ENCODE peak calls at places on chromosomes 6 and 20, in six cellular contexts. One of them, this sample, is unnamed.

GRCh38 chr6:2209226-2209809 is 36.1 kb downstream of the GMDS start:
- DNase-seq in transverse colon: peak; percentile 77
- DNase-seq in esophagus squamous epithelium: no peak
- DNase-seq in uterus: no peak
- DNase-seq in IMR-90: peak; percentile 30
- DNase-seq in breast epithelium: peak; percentile 28
- DNase-seq in this sample: no peak

GRCh38 chr20:57787969-57788781 is 78.4 kb upstream of the PMEPA1 start:
- DNase-seq in transverse colon: no peak
- DNase-seq in esophagus squamous epithelium: no peak
- DNase-seq in uterus: no peak
- DNase-seq in IMR-90: no peak
- DNase-seq in breast epithelium: no peak
- DNase-seq in this sample: peak; percentile 68

GRCh38 chr20:2967841-2968240 is 75.6 kb upstream of the GNRH2 start:
- DNase-seq in transverse colon: no peak
- DNase-seq in esophagus squamous epithelium: no peak
- DNase-seq in uterus: no peak
- DNase-seq in IMR-90: no peak
- DNase-seq in breast epithelium: no peak
- DNase-seq in this sample: no peak

GRCh38 chr6:112010328-112010727 is 43.6 kb upstream of the CCN6 start:
- DNase-seq in transverse colon: no peak
- DNase-seq in esophagus squamous epithelium: no peak
- DNase-seq in uterus: no peak
- DNase-seq in IMR-90: no peak
- DNase-seq in breast epithelium: no peak
- DNase-seq in this sample: no peak

GRCh38 chr20:44104807-44105517 is 82.0 kb downstream of the JPH2 start:
- DNase-seq in transverse colon: no peak
- DNase-seq in esophagus squamous epithelium: no peak
- DNase-seq in uterus: peak; percentile 15
- DNase-seq in IMR-90: peak; percentile 84
- DNase-seq in breast epithelium: no peak
- DNase-seq in this sample: peak; percentile 26

GRCh38 chr6:20631525-20631924 is 97.3 kb downstream of the CDKAL1 start:
- DNase-seq in transverse colon: no peak
- DNase-seq in esophagus squamous epithelium: no peak
- DNase-seq in uterus: no peak
- DNase-seq in IMR-90: no peak
- DNase-seq in breast epithelium: no peak
- DNase-seq in this sample: no peak

GRCh38 chr6:86306210-86306609 is 631.1 kb upstream of the HTR1E start:
- DNase-seq in transverse colon: no peak
- DNase-seq in esophagus squamous epithelium: no peak
- DNase-seq in uterus: no peak
- DNase-seq in IMR-90: no peak
- DNase-seq in breast epithelium: no peak
- DNase-seq in this sample: no peak

GRCh38 chr20:55740076-55740475 is 265.2 kb downstream of the CBLN4 start:
- DNase-seq in transverse colon: no peak
- DNase-seq in esophagus squamous epithelium: no peak
- DNase-seq in uterus: no peak
- DNase-seq in IMR-90: no peak
- DNase-seq in breast epithelium: no peak
- DNase-seq in this sample: no peak

GRCh38 chr6:75103411-75103810 is 102.4 kb downstream of the COL12A1 start:
- DNase-seq in transverse colon: no peak
- DNase-seq in esophagus squamous epithelium: no peak
- DNase-seq in uterus: no peak
- DNase-seq in IMR-90: no peak
- DNase-seq in breast epithelium: no peak
- DNase-seq in this sample: no peak

GRCh38 chr6:90914312-90914711 is 327.4 kb upstream of the MAP3K7 start:
- DNase-seq in transverse colon: no peak
- DNase-seq in esophagus squamous epithelium: no peak
- DNase-seq in uterus: no peak
- DNase-seq in IMR-90: no peak
- DNase-seq in breast epithelium: no peak
- DNase-seq in this sample: no peak

GRCh38 chr20:21090112-21090737 is 15.9 kb downstream of the LINC00237 start:
- DNase-seq in transverse colon: no peak
- DNase-seq in esophagus squamous epithelium: no peak
- DNase-seq in uterus: no peak
- DNase-seq in IMR-90: no peak
- DNase-seq in breast epithelium: no peak
- DNase-seq in this sample: no peak

GRCh38 chr6:129609635-129610034 is 100.3 kb downstream of the ARHGAP18 start:
- DNase-seq in transverse colon: no peak
- DNase-seq in esophagus squamous epithelium: no peak
- DNase-seq in uterus: no peak
- DNase-seq in IMR-90: no peak
- DNase-seq in breast epithelium: no peak
- DNase-seq in this sample: no peak

GRCh38 chr6:33958208-33958862 is 154.5 kb upstream of the MLN start:
- DNase-seq in transverse colon: no peak
- DNase-seq in esophagus squamous epithelium: no peak
- DNase-seq in uterus: no peak
- DNase-seq in IMR-90: no peak
- DNase-seq in breast epithelium: no peak
- DNase-seq in this sample: no peak

GRCh38 chr20:52056203-52057062 is 135.1 kb downstream of the ZFP64 start:
- DNase-seq in transverse colon: no peak
- DNase-seq in esophagus squamous epithelium: no peak
- DNase-seq in uterus: no peak
- DNase-seq in IMR-90: peak; percentile 95
- DNase-seq in breast epithelium: no peak
- DNase-seq in this sample: no peak

GRCh38 chr6:138692058-138692977 is 81.3 kb upstream of the CCDC28A start:
- DNase-seq in transverse colon: peak; percentile 76
- DNase-seq in esophagus squamous epithelium: no peak
- DNase-seq in uterus: peak; percentile 68
- DNase-seq in IMR-90: peak; percentile 50
- DNase-seq in breast epithelium: peak; percentile 41
- DNase-seq in this sample: peak; percentile 94

GRCh38 chr6:38225766-38226165 is 406.2 kb downstream of the ZFAND3 start:
- DNase-seq in transverse colon: no peak
- DNase-seq in esophagus squamous epithelium: no peak
- DNase-seq in uterus: no peak
- DNase-seq in IMR-90: no peak
- DNase-seq in breast epithelium: no peak
- DNase-seq in this sample: no peak

GRCh38 chr20:9995514-9996272 is 39.1 kb upstream of the ANKEF1 start:
- DNase-seq in transverse colon: no peak
- DNase-seq in esophagus squamous epithelium: no peak
- DNase-seq in uterus: no peak
- DNase-seq in IMR-90: no peak
- DNase-seq in breast epithelium: no peak
- DNase-seq in this sample: no peak

GRCh38 chr20:57408131-57408530 is 16.9 kb downstream of the RBM38 start:
- DNase-seq in transverse colon: no peak
- DNase-seq in esophagus squamous epithelium: no peak
- DNase-seq in uterus: no peak
- DNase-seq in IMR-90: peak; percentile 39
- DNase-seq in breast epithelium: no peak
- DNase-seq in this sample: no peak

GRCh38 chr6:54595844-54596243 is 250.7 kb upstream of the FAM83B start:
- DNase-seq in transverse colon: no peak
- DNase-seq in esophagus squamous epithelium: no peak
- DNase-seq in uterus: no peak
- DNase-seq in IMR-90: peak; percentile 79
- DNase-seq in breast epithelium: no peak
- DNase-seq in this sample: no peak

GRCh38 chr6:138426500-138427123 is 22.6 kb downstream of the HEBP2 start:
- DNase-seq in transverse colon: no peak
- DNase-seq in esophagus squamous epithelium: no peak
- DNase-seq in uterus: no peak
- DNase-seq in IMR-90: no peak
- DNase-seq in breast epithelium: no peak
- DNase-seq in this sample: no peak

GRCh38 chr20:57657537-57658446 is 37.6 kb upstream of the ZBP1 start:
- DNase-seq in transverse colon: peak; percentile 72
- DNase-seq in esophagus squamous epithelium: no peak
- DNase-seq in uterus: peak; percentile 32
- DNase-seq in IMR-90: no peak
- DNase-seq in breast epithelium: peak; percentile 84
- DNase-seq in this sample: peak; percentile 65

GRCh38 chr20:51631953-51632352 is 89.4 kb upstream of the NFATC2 start:
- DNase-seq in transverse colon: no peak
- DNase-seq in esophagus squamous epithelium: no peak
- DNase-seq in uterus: no peak
- DNase-seq in IMR-90: no peak
- DNase-seq in breast epithelium: no peak
- DNase-seq in this sample: no peak

GRCh38 chr6:162706236-162706635 is 21.3 kb downstream of the PRKN start:
- DNase-seq in transverse colon: peak; percentile 27
- DNase-seq in esophagus squamous epithelium: no peak
- DNase-seq in uterus: peak; percentile 71
- DNase-seq in IMR-90: no peak
- DNase-seq in breast epithelium: peak; percentile 19
- DNase-seq in this sample: peak; percentile 39

GRCh38 chr6:164057876-164058275 is 643.4 kb downstream of the QKI start:
- DNase-seq in transverse colon: no peak
- DNase-seq in esophagus squamous epithelium: no peak
- DNase-seq in uterus: no peak
- DNase-seq in IMR-90: no peak
- DNase-seq in breast epithelium: no peak
- DNase-seq in this sample: no peak

GRCh38 chr6:158662607-158663464 is 13.0 kb downstream of the SYTL3 start:
- DNase-seq in transverse colon: no peak
- DNase-seq in esophagus squamous epithelium: no peak
- DNase-seq in uterus: peak; percentile 59
- DNase-seq in IMR-90: peak; percentile 65
- DNase-seq in breast epithelium: no peak
- DNase-seq in this sample: no peak

GRCh38 chr6:7108964-7109836 is 1.4 kb downstream of the RREB1 start:
- DNase-seq in transverse colon: peak; percentile 64
- DNase-seq in esophagus squamous epithelium: no peak
- DNase-seq in uterus: peak; percentile 61
- DNase-seq in IMR-90: peak; percentile 82
- DNase-seq in breast epithelium: peak; percentile 65
- DNase-seq in this sample: peak; percentile 78

GRCh38 chr6:17472653-17473183 is 79.3 kb downstream of the CAP2 start:
- DNase-seq in transverse colon: no peak
- DNase-seq in esophagus squamous epithelium: no peak
- DNase-seq in uterus: no peak
- DNase-seq in IMR-90: peak; percentile 17
- DNase-seq in breast epithelium: no peak
- DNase-seq in this sample: no peak

GRCh38 chr20:22555791-22556564 is 28.4 kb downstream of the FOXA2 start:
- DNase-seq in transverse colon: no peak
- DNase-seq in esophagus squamous epithelium: no peak
- DNase-seq in uterus: no peak
- DNase-seq in IMR-90: no peak
- DNase-seq in breast epithelium: no peak
- DNase-seq in this sample: no peak

GRCh38 chr6:14736231-14736953 is 509.5 kb upstream of the JARID2 start:
- DNase-seq in transverse colon: no peak
- DNase-seq in esophagus squamous epithelium: no peak
- DNase-seq in uterus: no peak
- DNase-seq in IMR-90: no peak
- DNase-seq in breast epithelium: no peak
- DNase-seq in this sample: no peak

GRCh38 chr6:83511901-83512681 is at the start of gene PRSS35:
- DNase-seq in transverse colon: peak; percentile 38
- DNase-seq in esophagus squamous epithelium: no peak
- DNase-seq in uterus: peak; percentile 17
- DNase-seq in IMR-90: peak; percentile 48
- DNase-seq in breast epithelium: no peak
- DNase-seq in this sample: no peak
- H3K4me3 ChIP-seq in transverse colon: peak within 1 kb of the TSS; percentile 37
- H3K4me3 ChIP-seq in esophagus squamous epithelium: peak within 1 kb of the TSS; percentile 40
- H3K4me3 ChIP-seq in uterus: peak within 1 kb of the TSS; percentile 42
- H3K4me3 ChIP-seq in IMR-90: peak within 1 kb of the TSS; percentile 40
- H3K4me3 ChIP-seq in breast epithelium: peak within 1 kb of the TSS; percentile 34
- H3K4me3 ChIP-seq in this sample: no peak within 1 kb of the TSS

GRCh38 chr6:32581275-32582095 is 8.2 kb downstream of the HLA-DRB1 start:
- DNase-seq in transverse colon: no peak
- DNase-seq in esophagus squamous epithelium: no peak
- DNase-seq in uterus: no peak
- DNase-seq in IMR-90: no peak
- DNase-seq in breast epithelium: no peak
- DNase-seq in this sample: no peak

GRCh38 chr6:32576261-32576660 is 13.4 kb downstream of the HLA-DRB1 start:
- DNase-seq in transverse colon: no peak
- DNase-seq in esophagus squamous epithelium: no peak
- DNase-seq in uterus: no peak
- DNase-seq in IMR-90: no peak
- DNase-seq in breast epithelium: no peak
- DNase-seq in this sample: no peak

GRCh38 chr6:32580593-32580992 is 9.1 kb downstream of the HLA-DRB1 start:
- DNase-seq in transverse colon: no peak
- DNase-seq in esophagus squamous epithelium: no peak
- DNase-seq in uterus: no peak
- DNase-seq in IMR-90: no peak
- DNase-seq in breast epithelium: no peak
- DNase-seq in this sample: peak; percentile 56

GRCh38 chr6:32583527-32583898 is 6.1 kb downstream of the HLA-DRB1 start:
- DNase-seq in transverse colon: no peak
- DNase-seq in esophagus squamous epithelium: no peak
- DNase-seq in uterus: no peak
- DNase-seq in IMR-90: no peak
- DNase-seq in breast epithelium: no peak
- DNase-seq in this sample: no peak

GRCh38 chr6:32578962-32579361 is 10.7 kb downstream of the HLA-DRB1 start:
- DNase-seq in transverse colon: no peak
- DNase-seq in esophagus squamous epithelium: no peak
- DNase-seq in uterus: no peak
- DNase-seq in IMR-90: no peak
- DNase-seq in breast epithelium: peak; percentile 17
- DNase-seq in this sample: no peak
- TF ChIP-seq POLR2A in transverse colon: no peak
- TF ChIP-seq POLR2A in esophagus squamous epithelium: no peak
- TF ChIP-seq POLR2A in uterus: no peak
- TF ChIP-seq POLR2A in IMR-90: no peak
- TF ChIP-seq POLR2A in breast epithelium: no peak
- TF ChIP-seq POLR2A in this sample: no peak

GRCh38 chr6:122405417-122405816 is 6.0 kb downstream of the HSF2 start:
- DNase-seq in transverse colon: no peak
- DNase-seq in esophagus squamous epithelium: no peak
- DNase-seq in uterus: no peak
- DNase-seq in IMR-90: peak; percentile 21
- DNase-seq in breast epithelium: no peak
- DNase-seq in this sample: no peak
- TF ChIP-seq CTCF in transverse colon: no peak
- TF ChIP-seq CTCF in esophagus squamous epithelium: no peak
- TF ChIP-seq CTCF in uterus: no peak
- TF ChIP-seq CTCF in IMR-90: peak; percentile 12
- TF ChIP-seq CTCF in breast epithelium: no peak
- TF ChIP-seq CTCF in this sample: no peak

DNA sequence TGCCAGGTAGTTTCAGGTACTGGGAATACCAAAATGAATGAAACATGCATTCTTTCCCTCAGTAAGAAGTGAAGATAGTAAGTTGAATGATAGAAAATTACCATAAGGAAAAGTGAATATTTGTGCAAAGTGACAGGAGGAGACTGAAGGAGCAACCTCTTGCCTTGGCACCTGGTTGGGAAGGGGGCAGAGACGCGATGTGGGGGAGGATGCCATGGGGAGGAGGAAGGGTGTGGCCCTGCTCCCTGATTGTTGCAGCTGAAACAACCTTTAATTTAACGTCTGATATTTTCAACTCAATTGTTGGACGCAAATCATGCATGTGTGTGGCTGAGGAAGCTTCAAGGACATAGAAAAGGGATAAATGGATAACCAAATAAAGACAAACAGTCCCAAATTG is 72.1 kb upstream of the ENPP5 start:
- DNase-seq in transverse colon: no peak
- DNase-seq in esophagus squamous epithelium: no peak
- DNase-seq in uterus: no peak
- DNase-seq in IMR-90: no peak
- DNase-seq in breast epithelium: no peak
- DNase-seq in this sample: no peak
- H3K4me3 ChIP-seq in transverse colon: no peak overlapping the region
- H3K4me3 ChIP-seq in esophagus squamous epithelium: no peak overlapping the region
- H3K4me3 ChIP-seq in uterus: no peak overlapping the region
- H3K4me3 ChIP-seq in IMR-90: no peak overlapping the region
- H3K4me3 ChIP-seq in breast epithelium: no peak overlapping the region
- H3K4me3 ChIP-seq in this sample: no peak overlapping the region